ENCODE peak calls at places on chromosomes 1 and 21, in ten cellular contexts. One of them, this sample, is unnamed.

GRCh38 chr1:27609618-27610240 is 5.8 kb upstream of the AHDC1 start:
- DNase-seq in GM20000: no peak
- DNase-seq in stimulated activated CD8-positive, alpha-beta memory T cell treated with anti-CD3 and anti-CD28 coated beads, Interleukin-4, amount 100 ng/mL, for 48 hours: peak; percentile 21
- DNase-seq in B cell: peak; percentile 62
- DNase-seq in activated T-helper 9 cell treated with anti-CD3 and anti-CD28 coated beads, Interleukin-2, amount 50 U/mL, for 16 hours: no peak
- DNase-seq in astrocyte: no peak
- DNase-seq in neural progenitor cell: no peak
- DNase-seq in nucleus accumbens: no peak
- DNase-seq in left colon: no peak
- DNase-seq in activated T-helper 1 cell treated with Interleukin-2 at 50 U/mL for 16 hours: no peak
- DNase-seq in this sample: no peak

GRCh38 chr1:5644281-5645134 is 347.7 kb downstream of the NPHP4 start:
- DNase-seq in GM20000: no peak
- DNase-seq in stimulated activated CD8-positive, alpha-beta memory T cell treated with anti-CD3 and anti-CD28 coated beads, Interleukin-4, amount 100 ng/mL, for 48 hours: no peak
- DNase-seq in B cell: no peak
- DNase-seq in activated T-helper 9 cell treated with anti-CD3 and anti-CD28 coated beads, Interleukin-2, amount 50 U/mL, for 16 hours: no peak
- DNase-seq in astrocyte: no peak
- DNase-seq in neural progenitor cell: no peak
- DNase-seq in nucleus accumbens: no peak
- DNase-seq in left colon: no peak
- DNase-seq in activated T-helper 1 cell treated with Interleukin-2 at 50 U/mL for 16 hours: no peak
- DNase-seq in this sample: no peak

GRCh38 chr1:30338765-30339164 is 384.6 kb downstream of the MATN1 start:
- DNase-seq in GM20000: no peak
- DNase-seq in stimulated activated CD8-positive, alpha-beta memory T cell treated with anti-CD3 and anti-CD28 coated beads, Interleukin-4, amount 100 ng/mL, for 48 hours: no peak
- DNase-seq in B cell: no peak
- DNase-seq in activated T-helper 9 cell treated with anti-CD3 and anti-CD28 coated beads, Interleukin-2, amount 50 U/mL, for 16 hours: no peak
- DNase-seq in astrocyte: no peak
- DNase-seq in neural progenitor cell: no peak
- DNase-seq in nucleus accumbens: no peak
- DNase-seq in left colon: no peak
- DNase-seq in activated T-helper 1 cell treated with Interleukin-2 at 50 U/mL for 16 hours: no peak
- DNase-seq in this sample: no peak

GRCh38 chr21:21612446-21612845 is 614.2 kb downstream of the NCAM2 start:
- DNase-seq in GM20000: no peak
- DNase-seq in stimulated activated CD8-positive, alpha-beta memory T cell treated with anti-CD3 and anti-CD28 coated beads, Interleukin-4, amount 100 ng/mL, for 48 hours: no peak
- DNase-seq in B cell: no peak
- DNase-seq in activated T-helper 9 cell treated with anti-CD3 and anti-CD28 coated beads, Interleukin-2, amount 50 U/mL, for 16 hours: no peak
- DNase-seq in astrocyte: peak; percentile 93
- DNase-seq in neural progenitor cell: peak; percentile 81
- DNase-seq in nucleus accumbens: no peak
- DNase-seq in left colon: no peak
- DNase-seq in activated T-helper 1 cell treated with Interleukin-2 at 50 U/mL for 16 hours: no peak
- DNase-seq in this sample: no peak

GRCh38 chr21:46142581-46143473 is 12.6 kb downstream of the FTCD start:
- DNase-seq in GM20000: no peak
- DNase-seq in stimulated activated CD8-positive, alpha-beta memory T cell treated with anti-CD3 and anti-CD28 coated beads, Interleukin-4, amount 100 ng/mL, for 48 hours: peak; percentile 35
- DNase-seq in B cell: no peak
- DNase-seq in activated T-helper 9 cell treated with anti-CD3 and anti-CD28 coated beads, Interleukin-2, amount 50 U/mL, for 16 hours: no peak
- DNase-seq in astrocyte: no peak
- DNase-seq in neural progenitor cell: no peak
- DNase-seq in nucleus accumbens: no peak
- DNase-seq in left colon: no peak
- DNase-seq in activated T-helper 1 cell treated with Interleukin-2 at 50 U/mL for 16 hours: no peak
- DNase-seq in this sample: no peak

GRCh38 chr21:15732290-15732995 is 2.7 kb downstream of the USP25 start:
- DNase-seq in GM20000: peak; percentile 80
- DNase-seq in stimulated activated CD8-positive, alpha-beta memory T cell treated with anti-CD3 and anti-CD28 coated beads, Interleukin-4, amount 100 ng/mL, for 48 hours: no peak
- DNase-seq in B cell: no peak
- DNase-seq in activated T-helper 9 cell treated with anti-CD3 and anti-CD28 coated beads, Interleukin-2, amount 50 U/mL, for 16 hours: no peak
- DNase-seq in astrocyte: no peak
- DNase-seq in neural progenitor cell: no peak
- DNase-seq in nucleus accumbens: no peak
- DNase-seq in left colon: no peak
- DNase-seq in activated T-helper 1 cell treated with Interleukin-2 at 50 U/mL for 16 hours: no peak
- DNase-seq in this sample: no peak

GRCh38 chr1:192826791-192827477 is 18.1 kb downstream of the RGS2 start:
- DNase-seq in GM20000: no peak
- DNase-seq in stimulated activated CD8-positive, alpha-beta memory T cell treated with anti-CD3 and anti-CD28 coated beads, Interleukin-4, amount 100 ng/mL, for 48 hours: no peak
- DNase-seq in B cell: no peak
- DNase-seq in activated T-helper 9 cell treated with anti-CD3 and anti-CD28 coated beads, Interleukin-2, amount 50 U/mL, for 16 hours: no peak
- DNase-seq in astrocyte: peak; percentile 88
- DNase-seq in neural progenitor cell: no peak
- DNase-seq in nucleus accumbens: no peak
- DNase-seq in left colon: no peak
- DNase-seq in activated T-helper 1 cell treated with Interleukin-2 at 50 U/mL for 16 hours: no peak
- DNase-seq in this sample: no peak

GRCh38 chr1:16181887-16182719 is 26.2 kb upstream of the EPHA2 start:
- DNase-seq in GM20000: no peak
- DNase-seq in stimulated activated CD8-positive, alpha-beta memory T cell treated with anti-CD3 and anti-CD28 coated beads, Interleukin-4, amount 100 ng/mL, for 48 hours: no peak
- DNase-seq in B cell: no peak
- DNase-seq in activated T-helper 9 cell treated with anti-CD3 and anti-CD28 coated beads, Interleukin-2, amount 50 U/mL, for 16 hours: no peak
- DNase-seq in astrocyte: peak; percentile 86
- DNase-seq in neural progenitor cell: peak; percentile 75
- DNase-seq in nucleus accumbens: no peak
- DNase-seq in left colon: peak; percentile 71
- DNase-seq in activated T-helper 1 cell treated with Interleukin-2 at 50 U/mL for 16 hours: no peak
- DNase-seq in this sample: no peak

GRCh38 chr1:228210076-228210651 is 2.3 kb downstream of the OBSCN start:
- DNase-seq in GM20000: no peak
- DNase-seq in stimulated activated CD8-positive, alpha-beta memory T cell treated with anti-CD3 and anti-CD28 coated beads, Interleukin-4, amount 100 ng/mL, for 48 hours: no peak
- DNase-seq in B cell: peak; percentile 26
- DNase-seq in activated T-helper 9 cell treated with anti-CD3 and anti-CD28 coated beads, Interleukin-2, amount 50 U/mL, for 16 hours: no peak
- DNase-seq in astrocyte: no peak
- DNase-seq in neural progenitor cell: peak; percentile 59
- DNase-seq in nucleus accumbens: no peak
- DNase-seq in left colon: no peak
- DNase-seq in activated T-helper 1 cell treated with Interleukin-2 at 50 U/mL for 16 hours: no peak
- DNase-seq in this sample: no peak

GRCh38 chr1:85584264-85584781 is 3.8 kb downstream of the CCN1 start:
- DNase-seq in GM20000: no peak
- DNase-seq in stimulated activated CD8-positive, alpha-beta memory T cell treated with anti-CD3 and anti-CD28 coated beads, Interleukin-4, amount 100 ng/mL, for 48 hours: no peak
- DNase-seq in B cell: no peak
- DNase-seq in activated T-helper 9 cell treated with anti-CD3 and anti-CD28 coated beads, Interleukin-2, amount 50 U/mL, for 16 hours: no peak
- DNase-seq in astrocyte: peak; percentile 92
- DNase-seq in neural progenitor cell: peak; percentile 72
- DNase-seq in nucleus accumbens: no peak
- DNase-seq in left colon: no peak
- DNase-seq in activated T-helper 1 cell treated with Interleukin-2 at 50 U/mL for 16 hours: no peak
- DNase-seq in this sample: no peak

GRCh38 chr1:14517813-14518180 is 80.7 kb upstream of the KAZN start:
- DNase-seq in GM20000: no peak
- DNase-seq in stimulated activated CD8-positive, alpha-beta memory T cell treated with anti-CD3 and anti-CD28 coated beads, Interleukin-4, amount 100 ng/mL, for 48 hours: no peak
- DNase-seq in B cell: no peak
- DNase-seq in activated T-helper 9 cell treated with anti-CD3 and anti-CD28 coated beads, Interleukin-2, amount 50 U/mL, for 16 hours: no peak
- DNase-seq in astrocyte: no peak
- DNase-seq in neural progenitor cell: no peak
- DNase-seq in nucleus accumbens: no peak
- DNase-seq in left colon: no peak
- DNase-seq in activated T-helper 1 cell treated with Interleukin-2 at 50 U/mL for 16 hours: no peak
- DNase-seq in this sample: no peak

GRCh38 chr1:43861337-43861736 is 72.3 kb upstream of the ARTN start:
- DNase-seq in GM20000: no peak
- DNase-seq in stimulated activated CD8-positive, alpha-beta memory T cell treated with anti-CD3 and anti-CD28 coated beads, Interleukin-4, amount 100 ng/mL, for 48 hours: no peak
- DNase-seq in B cell: no peak
- DNase-seq in activated T-helper 9 cell treated with anti-CD3 and anti-CD28 coated beads, Interleukin-2, amount 50 U/mL, for 16 hours: no peak
- DNase-seq in astrocyte: peak; percentile 61
- DNase-seq in neural progenitor cell: no peak
- DNase-seq in nucleus accumbens: no peak
- DNase-seq in left colon: no peak
- DNase-seq in activated T-helper 1 cell treated with Interleukin-2 at 50 U/mL for 16 hours: no peak
- DNase-seq in this sample: no peak

GRCh38 chr1:43921022-43921421 is 12.6 kb upstream of the ARTN start:
- DNase-seq in GM20000: no peak
- DNase-seq in stimulated activated CD8-positive, alpha-beta memory T cell treated with anti-CD3 and anti-CD28 coated beads, Interleukin-4, amount 100 ng/mL, for 48 hours: no peak
- DNase-seq in B cell: no peak
- DNase-seq in activated T-helper 9 cell treated with anti-CD3 and anti-CD28 coated beads, Interleukin-2, amount 50 U/mL, for 16 hours: no peak
- DNase-seq in astrocyte: no peak
- DNase-seq in neural progenitor cell: no peak
- DNase-seq in nucleus accumbens: no peak
- DNase-seq in left colon: no peak
- DNase-seq in activated T-helper 1 cell treated with Interleukin-2 at 50 U/mL for 16 hours: no peak
- DNase-seq in this sample: no peak

GRCh38 chr1:183567584-183567983 is 22.7 kb downstream of the NCF2 start:
- DNase-seq in GM20000: peak; percentile 41
- DNase-seq in stimulated activated CD8-positive, alpha-beta memory T cell treated with anti-CD3 and anti-CD28 coated beads, Interleukin-4, amount 100 ng/mL, for 48 hours: peak; percentile 43
- DNase-seq in B cell: peak; percentile 60
- DNase-seq in activated T-helper 9 cell treated with anti-CD3 and anti-CD28 coated beads, Interleukin-2, amount 50 U/mL, for 16 hours: no peak
- DNase-seq in astrocyte: peak; percentile 43
- DNase-seq in neural progenitor cell: no peak
- DNase-seq in nucleus accumbens: no peak
- DNase-seq in left colon: peak; percentile 65
- DNase-seq in activated T-helper 1 cell treated with Interleukin-2 at 50 U/mL for 16 hours: no peak
- DNase-seq in this sample: no peak

GRCh38 chr1:110102081-110102480 is 10.2 kb upstream of the UBL4B start:
- DNase-seq in GM20000: peak; percentile 47
- DNase-seq in stimulated activated CD8-positive, alpha-beta memory T cell treated with anti-CD3 and anti-CD28 coated beads, Interleukin-4, amount 100 ng/mL, for 48 hours: no peak
- DNase-seq in B cell: no peak
- DNase-seq in activated T-helper 9 cell treated with anti-CD3 and anti-CD28 coated beads, Interleukin-2, amount 50 U/mL, for 16 hours: no peak
- DNase-seq in astrocyte: no peak
- DNase-seq in neural progenitor cell: no peak
- DNase-seq in nucleus accumbens: no peak
- DNase-seq in left colon: no peak
- DNase-seq in activated T-helper 1 cell treated with Interleukin-2 at 50 U/mL for 16 hours: no peak
- DNase-seq in this sample: no peak

GRCh38 chr1:214438059-214438458 is 113.3 kb downstream of the PTPN14 start:
- DNase-seq in GM20000: no peak
- DNase-seq in stimulated activated CD8-positive, alpha-beta memory T cell treated with anti-CD3 and anti-CD28 coated beads, Interleukin-4, amount 100 ng/mL, for 48 hours: no peak
- DNase-seq in B cell: no peak
- DNase-seq in activated T-helper 9 cell treated with anti-CD3 and anti-CD28 coated beads, Interleukin-2, amount 50 U/mL, for 16 hours: no peak
- DNase-seq in astrocyte: no peak
- DNase-seq in neural progenitor cell: no peak
- DNase-seq in nucleus accumbens: no peak
- DNase-seq in left colon: no peak
- DNase-seq in activated T-helper 1 cell treated with Interleukin-2 at 50 U/mL for 16 hours: no peak
- DNase-seq in this sample: no peak

GRCh38 chr1:53480678-53481077 is 21.5 kb downstream of the DMRTB1 start:
- DNase-seq in GM20000: no peak
- DNase-seq in stimulated activated CD8-positive, alpha-beta memory T cell treated with anti-CD3 and anti-CD28 coated beads, Interleukin-4, amount 100 ng/mL, for 48 hours: no peak
- DNase-seq in B cell: no peak
- DNase-seq in activated T-helper 9 cell treated with anti-CD3 and anti-CD28 coated beads, Interleukin-2, amount 50 U/mL, for 16 hours: no peak
- DNase-seq in astrocyte: no peak
- DNase-seq in neural progenitor cell: no peak
- DNase-seq in nucleus accumbens: no peak
- DNase-seq in left colon: no peak
- DNase-seq in activated T-helper 1 cell treated with Interleukin-2 at 50 U/mL for 16 hours: no peak
- DNase-seq in this sample: no peak

GRCh38 chr1:222926566-222926965 is 111.7 kb downstream of the DISP1 start:
- DNase-seq in GM20000: no peak
- DNase-seq in stimulated activated CD8-positive, alpha-beta memory T cell treated with anti-CD3 and anti-CD28 coated beads, Interleukin-4, amount 100 ng/mL, for 48 hours: no peak
- DNase-seq in B cell: no peak
- DNase-seq in activated T-helper 9 cell treated with anti-CD3 and anti-CD28 coated beads, Interleukin-2, amount 50 U/mL, for 16 hours: no peak
- DNase-seq in astrocyte: peak; percentile 82
- DNase-seq in neural progenitor cell: no peak
- DNase-seq in nucleus accumbens: no peak
- DNase-seq in left colon: no peak
- DNase-seq in activated T-helper 1 cell treated with Interleukin-2 at 50 U/mL for 16 hours: no peak
- DNase-seq in this sample: no peak

GRCh38 chr1:153534226-153534932 is 1.4 kb downstream of the S100A6 start:
- DNase-seq in GM20000: no peak
- DNase-seq in stimulated activated CD8-positive, alpha-beta memory T cell treated with anti-CD3 and anti-CD28 coated beads, Interleukin-4, amount 100 ng/mL, for 48 hours: no peak
- DNase-seq in B cell: no peak
- DNase-seq in activated T-helper 9 cell treated with anti-CD3 and anti-CD28 coated beads, Interleukin-2, amount 50 U/mL, for 16 hours: no peak
- DNase-seq in astrocyte: peak; percentile 48
- DNase-seq in neural progenitor cell: no peak
- DNase-seq in nucleus accumbens: no peak
- DNase-seq in left colon: no peak
- DNase-seq in activated T-helper 1 cell treated with Interleukin-2 at 50 U/mL for 16 hours: no peak
- DNase-seq in this sample: no peak

GRCh38 chr1:194469282-194469681 is 1282.9 kb upstream of the B3GALT2 start:
- DNase-seq in GM20000: no peak
- DNase-seq in stimulated activated CD8-positive, alpha-beta memory T cell treated with anti-CD3 and anti-CD28 coated beads, Interleukin-4, amount 100 ng/mL, for 48 hours: no peak
- DNase-seq in B cell: no peak
- DNase-seq in activated T-helper 9 cell treated with anti-CD3 and anti-CD28 coated beads, Interleukin-2, amount 50 U/mL, for 16 hours: no peak
- DNase-seq in astrocyte: no peak
- DNase-seq in neural progenitor cell: no peak
- DNase-seq in nucleus accumbens: no peak
- DNase-seq in left colon: no peak
- DNase-seq in activated T-helper 1 cell treated with Interleukin-2 at 50 U/mL for 16 hours: no peak
- DNase-seq in this sample: no peak

GRCh38 chr1:204506091-204506968 is 9.9 kb upstream of the MDM4 start:
- DNase-seq in GM20000: no peak
- DNase-seq in stimulated activated CD8-positive, alpha-beta memory T cell treated with anti-CD3 and anti-CD28 coated beads, Interleukin-4, amount 100 ng/mL, for 48 hours: peak; percentile 85
- DNase-seq in B cell: peak; percentile 79
- DNase-seq in activated T-helper 9 cell treated with anti-CD3 and anti-CD28 coated beads, Interleukin-2, amount 50 U/mL, for 16 hours: peak; percentile 56
- DNase-seq in astrocyte: peak; percentile 88
- DNase-seq in neural progenitor cell: peak; percentile 88
- DNase-seq in nucleus accumbens: peak; percentile 62
- DNase-seq in left colon: peak; percentile 76
- DNase-seq in activated T-helper 1 cell treated with Interleukin-2 at 50 U/mL for 16 hours: no peak
- DNase-seq in this sample: peak; percentile 40

GRCh38 chr1:184051485-184052193 is at the start of gene TSEN15:
- DNase-seq in GM20000: peak; percentile 89
- DNase-seq in stimulated activated CD8-positive, alpha-beta memory T cell treated with anti-CD3 and anti-CD28 coated beads, Interleukin-4, amount 100 ng/mL, for 48 hours: peak; percentile 84
- DNase-seq in B cell: peak; percentile 79
- DNase-seq in activated T-helper 9 cell treated with anti-CD3 and anti-CD28 coated beads, Interleukin-2, amount 50 U/mL, for 16 hours: peak; percentile 72
- DNase-seq in astrocyte: peak; percentile 68
- DNase-seq in neural progenitor cell: peak; percentile 84
- DNase-seq in nucleus accumbens: peak; percentile 71
- DNase-seq in left colon: peak; percentile 82
- DNase-seq in activated T-helper 1 cell treated with Interleukin-2 at 50 U/mL for 16 hours: peak; percentile 66
- DNase-seq in this sample: peak; percentile 75

GRCh38 chr1:3366181-3367051 is 88.0 kb upstream of the ARHGEF16 start:
- DNase-seq in GM20000: no peak
- DNase-seq in stimulated activated CD8-positive, alpha-beta memory T cell treated with anti-CD3 and anti-CD28 coated beads, Interleukin-4, amount 100 ng/mL, for 48 hours: no peak
- DNase-seq in B cell: no peak
- DNase-seq in activated T-helper 9 cell treated with anti-CD3 and anti-CD28 coated beads, Interleukin-2, amount 50 U/mL, for 16 hours: no peak
- DNase-seq in astrocyte: peak; percentile 48
- DNase-seq in neural progenitor cell: no peak
- DNase-seq in nucleus accumbens: peak; percentile 36
- DNase-seq in left colon: no peak
- DNase-seq in activated T-helper 1 cell treated with Interleukin-2 at 50 U/mL for 16 hours: no peak
- DNase-seq in this sample: no peak